ENCODE peak calls at places on chromosomes 16 and 17, in five cellular contexts. R, O, A, K and V are unnamed samples.

GRCh38 chr17:39281806-39282205 is 56.1 kb upstream of the STAC2 start:
- DNase-seq in A (peak; percentile 27), K (no peak), O (no peak), R (no peak), V (no peak)

GRCh38 chr17:5128905-5129535 is 13.2 kb downstream of the USP6 start:
- DNase-seq in A (no peak), R (no peak), K (no peak), O (peak; percentile 51), V (no peak)

GRCh38 chr16:15607700-15608396 is 35.1 kb downstream of the MARF1 start:
- DNase-seq in K (no peak), O (no peak), A (no peak), R (no peak), V (peak; percentile 78)

GRCh38 chr16:49890876-49891275 is 35.0 kb upstream of the ZNF423 start:
- DNase-seq in O (no peak), A (no peak), K (peak; percentile 25), R (no peak), V (no peak)

GRCh38 chr16:50449800-50450199 is 81.0 kb upstream of the BRD7 start:
- DNase-seq in K (no peak), O (no peak), A (no peak), R (no peak), V (no peak)

GRCh38 chr17:48054238-48055185 is 6.4 kb downstream of the NFE2L1 start:
- DNase-seq in O (peak; percentile 81), R (no peak), A (peak; percentile 46), K (peak; percentile 89), V (peak; percentile 85)

GRCh38 chr17:29597361-29598172 is 4.6 kb downstream of the ANKRD13B start:
- DNase-seq in K (no peak), O (no peak), A (no peak), R (no peak), V (peak; percentile 30)

GRCh38 chr17:63447688-63448005 is 1.5 kb upstream of the CYB561 start:
- DNase-seq in K (no peak), R (no peak), O (no peak), A (no peak), V (no peak)

GRCh38 chr16:87233928-87234327 is 83.3 kb downstream of the C16orf95 start:
- DNase-seq in A (peak; percentile 30), O (no peak), R (no peak), K (no peak), V (no peak)